ENCODE peak calls at places on chromosomes 4 and X, in six cellular contexts. One of them, this sample, is unnamed.

GRCh38 chrX:13014111-13015094 is 30.0 kb downstream of the FAM9C start:
- DNase-seq in astrocyte: no peak
- DNase-seq in colonic mucosa: no peak
- DNase-seq in AG04450: no peak
- DNase-seq in testis: no peak
- DNase-seq in Peyer's patch: no peak
- DNase-seq in this sample: no peak

GRCh38 chrX:31165241-31166035 is 93.6 kb upstream of the FTHL17 start:
- DNase-seq in testis: no peak
- DNase-seq in astrocyte: peak; percentile 37
- DNase-seq in AG04450: no peak
- DNase-seq in Peyer's patch: no peak
- DNase-seq in colonic mucosa: no peak
- DNase-seq in this sample: no peak

GRCh38 chrX:107298276-107298675 is 91.9 kb downstream of the DNAAF6 start:
- DNase-seq in AG04450: no peak
- DNase-seq in Peyer's patch: no peak
- DNase-seq in astrocyte: no peak
- DNase-seq in testis: no peak
- DNase-seq in colonic mucosa: no peak
- DNase-seq in this sample: no peak

GRCh38 chr4:84877051-84877833 is 89.2 kb downstream of the WDFY3 start:
- DNase-seq in AG04450: no peak
- DNase-seq in colonic mucosa: no peak
- DNase-seq in astrocyte: peak; percentile 57
- DNase-seq in testis: no peak
- DNase-seq in Peyer's patch: no peak
- DNase-seq in this sample: no peak

GRCh38 chr4:2417196-2417764 is 1.2 kb downstream of the ZFYVE28 start:
- DNase-seq in Peyer's patch: peak; percentile 72
- DNase-seq in AG04450: no peak
- DNase-seq in testis: no peak
- DNase-seq in astrocyte: no peak
- DNase-seq in colonic mucosa: no peak
- DNase-seq in this sample: no peak

GRCh38 chr4:25863906-25864418 is 1.2 kb upstream of the SEL1L3 start:
- DNase-seq in astrocyte: no peak
- DNase-seq in colonic mucosa: peak; percentile 42
- DNase-seq in testis: no peak
- DNase-seq in Peyer's patch: peak; percentile 80
- DNase-seq in AG04450: no peak
- DNase-seq in this sample: no peak

GRCh38 chrX:70279081-70279480 is 2.9 kb upstream of the RAB41 start:
- DNase-seq in astrocyte: no peak
- DNase-seq in testis: no peak
- DNase-seq in colonic mucosa: no peak
- DNase-seq in Peyer's patch: no peak
- DNase-seq in AG04450: no peak
- DNase-seq in this sample: no peak

GRCh38 chr4:36712013-36712412 is 430.6 kb downstream of the DTHD1 start:
- DNase-seq in colonic mucosa: no peak
- DNase-seq in AG04450: no peak
- DNase-seq in astrocyte: no peak
- DNase-seq in Peyer's patch: no peak
- DNase-seq in testis: no peak
- DNase-seq in this sample: no peak

GRCh38 chr4:608236-608635 is 17.1 kb upstream of the PDE6B start:
- DNase-seq in colonic mucosa: no peak
- DNase-seq in testis: no peak
- DNase-seq in astrocyte: no peak
- DNase-seq in AG04450: no peak
- DNase-seq in Peyer's patch: no peak
- DNase-seq in this sample: no peak

GRCh38 chrX:50098241-50098640 is 102.6 kb downstream of the AKAP4 start:
- DNase-seq in astrocyte: no peak
- DNase-seq in colonic mucosa: no peak
- DNase-seq in AG04450: no peak
- DNase-seq in testis: no peak
- DNase-seq in Peyer's patch: no peak
- DNase-seq in this sample: no peak

GRCh38 chr4:161929966-161930365 is 233.8 kb downstream of the FSTL5 start:
- DNase-seq in colonic mucosa: no peak
- DNase-seq in astrocyte: peak; percentile 72
- DNase-seq in Peyer's patch: no peak
- DNase-seq in AG04450: no peak
- DNase-seq in testis: peak; percentile 37
- DNase-seq in this sample: no peak

GRCh38 chr4:6118201-6118600 is 82.1 kb downstream of the JAKMIP1 start:
- DNase-seq in astrocyte: no peak
- DNase-seq in AG04450: no peak
- DNase-seq in Peyer's patch: no peak
- DNase-seq in colonic mucosa: no peak
- DNase-seq in testis: no peak
- DNase-seq in this sample: no peak

GRCh38 chr4:26468283-26468949 is 21.9 kb downstream of the CCKAR start:
- DNase-seq in astrocyte: no peak
- DNase-seq in colonic mucosa: no peak
- DNase-seq in Peyer's patch: no peak
- DNase-seq in testis: no peak
- DNase-seq in AG04450: no peak
- DNase-seq in this sample: no peak

GRCh38 chrX:85111347-85111746 is 107.7 kb downstream of the APOOL start:
- DNase-seq in AG04450: no peak
- DNase-seq in Peyer's patch: no peak
- DNase-seq in astrocyte: no peak
- DNase-seq in testis: peak; percentile 15
- DNase-seq in colonic mucosa: peak; percentile 26
- DNase-seq in this sample: no peak

GRCh38 chr4:98387345-98388017 is 126.3 kb downstream of the RAP1GDS1 start:
- DNase-seq in astrocyte: no peak
- DNase-seq in Peyer's patch: no peak
- DNase-seq in AG04450: no peak
- DNase-seq in testis: no peak
- DNase-seq in colonic mucosa: no peak
- DNase-seq in this sample: no peak

GRCh38 chr4:4443821-4444220 is 56.9 kb downstream of the NSG1 start:
- DNase-seq in astrocyte: peak; percentile 73
- DNase-seq in Peyer's patch: no peak
- DNase-seq in AG04450: peak; percentile 21
- DNase-seq in colonic mucosa: no peak
- DNase-seq in testis: no peak
- DNase-seq in this sample: no peak

GRCh38 chr4:38669233-38669632 is 5.2 kb downstream of the KLF3 start:
- DNase-seq in astrocyte: peak; percentile 45
- DNase-seq in colonic mucosa: no peak
- DNase-seq in AG04450: no peak
- DNase-seq in Peyer's patch: no peak
- DNase-seq in testis: no peak
- DNase-seq in this sample: no peak

GRCh38 chr4:7209699-7210098 is 17.4 kb downstream of the SORCS2 start:
- DNase-seq in Peyer's patch: no peak
- DNase-seq in testis: no peak
- DNase-seq in AG04450: no peak
- DNase-seq in colonic mucosa: no peak
- DNase-seq in astrocyte: no peak
- DNase-seq in this sample: no peak

GRCh38 chr4:174009686-174010451 is 273.6 kb downstream of the FBXO8 start:
- DNase-seq in colonic mucosa: no peak
- DNase-seq in astrocyte: no peak
- DNase-seq in AG04450: no peak
- DNase-seq in Peyer's patch: no peak
- DNase-seq in testis: no peak
- DNase-seq in this sample: no peak

GRCh38 chrX:9847071-9847470 is 60.8 kb downstream of the SHROOM2 start:
- DNase-seq in AG04450: no peak
- DNase-seq in colonic mucosa: no peak
- DNase-seq in astrocyte: peak; percentile 76
- DNase-seq in Peyer's patch: no peak
- DNase-seq in testis: no peak
- DNase-seq in this sample: no peak

GRCh38 chr4:27129871-27130277 is 269.2 kb downstream of the STIM2 start:
- DNase-seq in astrocyte: peak; percentile 28
- DNase-seq in colonic mucosa: no peak
- DNase-seq in AG04450: no peak
- DNase-seq in testis: no peak
- DNase-seq in Peyer's patch: no peak
- DNase-seq in this sample: no peak

GRCh38 chr4:48047421-48047844 is 30.9 kb downstream of the NIPAL1 start:
- DNase-seq in astrocyte: no peak
- DNase-seq in colonic mucosa: peak; percentile 36
- DNase-seq in testis: no peak
- DNase-seq in Peyer's patch: no peak
- DNase-seq in AG04450: no peak
- DNase-seq in this sample: no peak

GRCh38 chr4:187993827-187994226 is 1.7 kb upstream of the ZFP42 start:
- DNase-seq in colonic mucosa: no peak
- DNase-seq in testis: peak; percentile 35
- DNase-seq in Peyer's patch: no peak
- DNase-seq in astrocyte: no peak
- DNase-seq in AG04450: no peak
- DNase-seq in this sample: no peak

GRCh38 chr4:184613405-184613804 is 35.8 kb downstream of the CASP3 start:
- DNase-seq in testis: no peak
- DNase-seq in AG04450: no peak
- DNase-seq in astrocyte: no peak
- DNase-seq in Peyer's patch: no peak
- DNase-seq in colonic mucosa: no peak
- DNase-seq in this sample: no peak

GRCh38 chr4:83556006-83556712 is 20.3 kb downstream of the GPAT3 start:
- DNase-seq in AG04450: no peak
- DNase-seq in testis: no peak
- DNase-seq in Peyer's patch: no peak
- DNase-seq in astrocyte: peak; percentile 60
- DNase-seq in colonic mucosa: no peak
- DNase-seq in this sample: no peak

GRCh38 chrX:110004970-110005369 is 2.1 kb downstream of the TMEM164 start:
- DNase-seq in colonic mucosa: no peak
- DNase-seq in AG04450: no peak
- DNase-seq in testis: no peak
- DNase-seq in Peyer's patch: no peak
- DNase-seq in astrocyte: no peak
- DNase-seq in this sample: no peak
- H3K4me3 ChIP-seq in colonic mucosa: no peak overlapping the region
- H3K4me3 ChIP-seq in AG04450: no peak overlapping the region
- H3K4me3 ChIP-seq in testis: no peak overlapping the region
- H3K4me3 ChIP-seq in Peyer's patch: no peak overlapping the region
- H3K4me3 ChIP-seq in astrocyte: no peak overlapping the region
- H3K4me3 ChIP-seq in this sample: peak overlapping the region; percentile 74

GRCh38 chr4:55162396-55162795 is 37.0 kb upstream of the KDR start:
- DNase-seq in AG04450: no peak
- DNase-seq in testis: no peak
- DNase-seq in colonic mucosa: no peak
- DNase-seq in astrocyte: no peak
- DNase-seq in Peyer's patch: no peak
- DNase-seq in this sample: no peak
- TF ChIP-seq CTCF in AG04450: no peak
- TF ChIP-seq CTCF in testis: no peak
- TF ChIP-seq CTCF in colonic mucosa: no peak
- TF ChIP-seq CTCF in astrocyte: no peak
- TF ChIP-seq CTCF in Peyer's patch: no peak
- TF ChIP-seq CTCF in this sample: no peak

GRCh38 chr4:82428526-82428968 is 1.7 kb downstream of the HNRNPDL start:
- DNase-seq in testis: no peak
- DNase-seq in colonic mucosa: no peak
- DNase-seq in Peyer's patch: no peak
- DNase-seq in AG04450: no peak
- DNase-seq in astrocyte: no peak
- DNase-seq in this sample: no peak
- H3K27ac ChIP-seq in testis: peak overlapping the region; percentile 99
- H3K27ac ChIP-seq in colonic mucosa: peak overlapping the region; percentile 97
- H3K27ac ChIP-seq in Peyer's patch: peak overlapping the region; percentile 99
- H3K27ac ChIP-seq in AG04450: no peak overlapping the region
- H3K27ac ChIP-seq in astrocyte: peak overlapping the region; percentile 98
- H3K27ac ChIP-seq in this sample: peak overlapping the region; percentile 98

GRCh38 chr4:22670953-22671352 is 21.8 kb upstream of the GBA3 start:
- DNase-seq in AG04450: no peak
- DNase-seq in colonic mucosa: no peak
- DNase-seq in astrocyte: peak; percentile 50
- DNase-seq in Peyer's patch: no peak
- DNase-seq in testis: no peak
- DNase-seq in this sample: no peak

GRCh38 chr4:22667332-22667731 is 25.4 kb upstream of the GBA3 start:
- DNase-seq in astrocyte: no peak
- DNase-seq in AG04450: no peak
- DNase-seq in colonic mucosa: no peak
- DNase-seq in Peyer's patch: no peak
- DNase-seq in testis: no peak
- DNase-seq in this sample: no peak

GRCh38 chr4:22668301-22668700 is 24.4 kb upstream of the GBA3 start:
- DNase-seq in AG04450: no peak
- DNase-seq in testis: no peak
- DNase-seq in Peyer's patch: no peak
- DNase-seq in colonic mucosa: no peak
- DNase-seq in astrocyte: peak; percentile 62
- DNase-seq in this sample: no peak

GRCh38 chr4:22672519-22672918 is 20.2 kb upstream of the GBA3 start:
- DNase-seq in astrocyte: no peak
- DNase-seq in testis: no peak
- DNase-seq in Peyer's patch: no peak
- DNase-seq in AG04450: no peak
- DNase-seq in colonic mucosa: no peak
- DNase-seq in this sample: no peak

DNA sequence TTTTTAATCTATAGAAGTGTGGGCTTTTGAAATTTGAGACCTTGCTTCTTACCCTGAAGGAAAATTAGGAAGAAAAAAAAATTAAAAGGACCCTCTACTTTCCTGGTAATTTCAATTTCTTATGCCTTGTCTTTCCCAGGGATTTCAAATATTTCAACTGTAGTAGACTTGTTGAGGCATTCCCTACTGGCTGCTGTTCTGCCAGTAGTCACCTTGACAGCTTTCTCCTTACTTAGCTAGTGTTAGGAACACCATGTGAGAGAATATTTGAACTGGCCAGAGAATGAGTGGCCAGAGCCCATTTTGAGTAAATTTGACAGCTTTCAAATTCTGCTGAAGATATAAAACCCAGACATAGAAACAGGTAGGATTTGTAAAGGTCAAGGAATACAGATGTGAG is 24.0 kb upstream of the GBA3 start:
- DNase-seq in testis: no peak
- DNase-seq in astrocyte: no peak
- DNase-seq in AG04450: no peak
- DNase-seq in Peyer's patch: no peak
- DNase-seq in colonic mucosa: no peak
- DNase-seq in this sample: no peak
- H3K4me3 ChIP-seq in testis: no peak overlapping the region
- H3K4me3 ChIP-seq in astrocyte: no peak overlapping the region
- H3K4me3 ChIP-seq in AG04450: no peak overlapping the region
- H3K4me3 ChIP-seq in Peyer's patch: no peak overlapping the region
- H3K4me3 ChIP-seq in colonic mucosa: no peak overlapping the region
- H3K4me3 ChIP-seq in this sample: no peak overlapping the region

GRCh38 chrX:111442791-111443190 is 30.8 kb upstream of the DCX start:
- DNase-seq in testis: no peak
- DNase-seq in AG04450: no peak
- DNase-seq in colonic mucosa: no peak
- DNase-seq in astrocyte: no peak
- DNase-seq in Peyer's patch: no peak
- DNase-seq in this sample: no peak

GRCh38 chrX:111444881-111445280 is 32.9 kb upstream of the DCX start:
- DNase-seq in testis: no peak
- DNase-seq in AG04450: no peak
- DNase-seq in Peyer's patch: no peak
- DNase-seq in astrocyte: no peak
- DNase-seq in colonic mucosa: no peak
- DNase-seq in this sample: no peak

GRCh38 chrX:111445485-111445884 is 33.5 kb upstream of the DCX start:
- DNase-seq in colonic mucosa: no peak
- DNase-seq in astrocyte: peak; percentile 22
- DNase-seq in Peyer's patch: no peak
- DNase-seq in testis: no peak
- DNase-seq in AG04450: no peak
- DNase-seq in this sample: no peak

GRCh38 chrX:111447298-111447697 is 35.3 kb upstream of the DCX start:
- DNase-seq in testis: peak; percentile 28
- DNase-seq in AG04450: no peak
- DNase-seq in colonic mucosa: peak; percentile 20
- DNase-seq in Peyer's patch: no peak
- DNase-seq in astrocyte: peak; percentile 1
- DNase-seq in this sample: no peak
- TF ChIP-seq CTCF in testis: no peak
- TF ChIP-seq CTCF in AG04450: no peak
- TF ChIP-seq CTCF in colonic mucosa: no peak
- TF ChIP-seq CTCF in Peyer's patch: no peak
- TF ChIP-seq CTCF in astrocyte: peak; percentile 23
- TF ChIP-seq CTCF in this sample: peak; percentile 44